ENCODE peak calls at places on chromosomes 3 and 15, in seven cellular contexts. F is stimulated activated naive CD4-positive, alpha-beta T cell treated with Interleukin-2 at 50 U/mL for 16 hours; V is COR-L47; J is GM20000; O is NCI-H1436 treated with DMSO at 0.1 percent for 48 hours; Q is OCI-LY7; A is astrocyte of the spinal cord. X is an unnamed sample.

GRCh38 chr3:33918357-33918756 is 119.9 kb downstream of the PDCD6IP start:
- DNase-seq in F (no peak), V (no peak), J (no peak), O (no peak), Q (no peak), A (peak), X (no peak)

GRCh38 chr3:60070366-60070765 is 1020.5 kb upstream of the CFAP20DC start:
- DNase-seq in F (no peak), V (no peak), J (no peak), O (no peak), Q (no peak), A (no peak), X (no peak)

GRCh38 chr3:172077197-172077734 is 37.9 kb downstream of the FNDC3B start:
- DNase-seq in F (no peak), V (no peak), J (no peak), O (no peak), Q (no peak), A (no peak), X (no peak)

GRCh38 chr15:62067448-62068044 is 769 bp downstream of the C2CD4A start:
- DNase-seq in F (peak), V (no peak), J (peak), O (no peak), Q (no peak), A (no peak), X (peak)

GRCh38 chr15:42270996-42271395 is 2.0 kb upstream of the GANC start:
- DNase-seq in F (no peak), V (no peak), J (no peak), O (no peak), Q (no peak), A (no peak), X (no peak)

GRCh38 chr3:81279481-81280273 is 481.8 kb downstream of the GBE1 start:
- DNase-seq in F (no peak), V (no peak), J (no peak), O (no peak), Q (no peak), A (no peak), X (no peak)

GRCh38 chr3:46930176-46930944 is 46.2 kb downstream of the CCDC12 start:
- DNase-seq in F (no peak), V (no peak), J (no peak), O (no peak), Q (peak), A (peak), X (no peak)

GRCh38 chr3:134090031-134090430 is 60.3 kb upstream of the SLCO2A1 start:
- DNase-seq in F (no peak), V (no peak), J (no peak), O (no peak), Q (no peak), A (no peak), X (no peak)

GRCh38 chr15:50879016-50879415 is 29.5 kb upstream of the AP4E1 start:
- DNase-seq in F (no peak), V (no peak), J (no peak), O (no peak), Q (peak), A (no peak), X (no peak)

GRCh38 chr3:48467473-48468267 is 21.1 kb downstream of the ATRIP start:
- DNase-seq in F (no peak), V (no peak), J (no peak), O (no peak), Q (no peak), A (no peak), X (no peak)

GRCh38 chr3:77039606-77040553 is at the start of gene ROBO2:
- DNase-seq in F (no peak), V (peak), J (no peak), O (no peak), Q (no peak), A (peak), X (peak)

GRCh38 chr3:13707456-13707855 is 158.5 kb downstream of the FBLN2 start:
- DNase-seq in F (no peak), V (no peak), J (no peak), O (no peak), Q (no peak), A (no peak), X (no peak)

GRCh38 chr3:120451670-120452220 is 953 bp upstream of the FSTL1 start:
- DNase-seq in F (no peak), V (no peak), J (peak), O (no peak), Q (no peak), A (no peak), X (no peak)

GRCh38 chr15:24954783-24955548 is at the start of the genes SNRPN and SNURF:
- DNase-seq in F (peak), V (peak), J (peak), O (no peak), Q (no peak), A (peak), X (peak)

GRCh38 chr15:57060799-57061198 is 142.4 kb downstream of the TCF12 start:
- DNase-seq in F (no peak), V (no peak), J (no peak), O (no peak), Q (no peak), A (peak), X (peak)

GRCh38 chr3:62164746-62165145 is 208.6 kb downstream of the FEZF2 start:
- DNase-seq in F (no peak), V (no peak), J (no peak), O (no peak), Q (no peak), A (no peak), X (no peak)

GRCh38 chr3:142319094-142319493 is 93.7 kb upstream of the GK5 start:
- DNase-seq in F (no peak), V (no peak), J (no peak), O (no peak), Q (no peak), A (peak), X (peak)

GRCh38 chr15:49860101-49860500 is 239.3 kb downstream of the DTWD1 start:
- DNase-seq in F (no peak), V (no peak), J (no peak), O (no peak), Q (no peak), A (peak), X (no peak)

GRCh38 chr15:100009372-100009771 is 276.1 kb upstream of the LYSMD4 start:
- DNase-seq in F (no peak), V (no peak), J (no peak), O (no peak), Q (no peak), A (no peak), X (no peak)

GRCh38 chr15:84772467-84772866 is 24.1 kb downstream of the ZNF592 start:
- DNase-seq in F (no peak), V (no peak), J (no peak), O (no peak), Q (no peak), A (no peak), X (no peak)

GRCh38 chr3:107904536-107905066 is 186.2 kb downstream of the CD47 start:
- DNase-seq in F (no peak), V (no peak), J (no peak), O (no peak), Q (no peak), A (no peak), X (no peak)

GRCh38 chr3:120429921-120430361 is 20.9 kb downstream of the FSTL1 start:
- DNase-seq in F (no peak), V (no peak), J (no peak), O (no peak), Q (no peak), A (peak), X (no peak)

GRCh38 chr15:62163847-62164499 is 1.1 kb downstream of the C2CD4B start:
- DNase-seq in F (no peak), V (no peak), J (no peak), O (no peak), Q (no peak), A (no peak), X (peak)

GRCh38 chr3:29683306-29683993 is 402.6 kb downstream of the RBMS3 start:
- DNase-seq in F (no peak), V (no peak), J (no peak), O (no peak), Q (no peak), A (peak), X (peak)

GRCh38 chr15:43928152-43928551 is 101.3 kb downstream of the WDR76 start:
- DNase-seq in F (no peak), V (no peak), J (no peak), O (no peak), Q (no peak), A (no peak), X (no peak)

GRCh38 chr3:114294940-114295480 is 1.2 kb downstream of the TIGIT start:
- DNase-seq in F (peak), V (no peak), J (no peak), O (no peak), Q (no peak), A (no peak), X (no peak)

GRCh38 chr3:52743721-52744120 is 27.0 kb downstream of the NEK4 start:
- DNase-seq in F (no peak), V (no peak), J (no peak), O (no peak), Q (no peak), A (no peak), X (no peak)

GRCh38 chr3:141680620-141681389 is 57.3 kb upstream of the RNF7 start:
- DNase-seq in F (no peak), V (peak), J (no peak), O (peak), Q (no peak), A (peak), X (peak)

GRCh38 chr15:28944696-28945300 is 59.0 kb downstream of the APBA2 start:
- DNase-seq in F (no peak), V (no peak), J (no peak), O (no peak), Q (no peak), A (no peak), X (no peak)

GRCh38 chr3:46056686-46057085 is 29.4 kb upstream of the XCR1 start:
- DNase-seq in F (no peak), V (no peak), J (no peak), O (no peak), Q (no peak), A (no peak), X (no peak)

GRCh38 chr3:38579146-38579545 is 70.3 kb downstream of the SCN5A start:
- DNase-seq in F (no peak), V (no peak), J (no peak), O (no peak), Q (no peak), A (peak), X (peak)

GRCh38 chr3:118942651-118943050 is 92.0 kb downstream of the IGSF11 start:
- DNase-seq in F (no peak), V (no peak), J (no peak), O (no peak), Q (no peak), A (no peak), X (no peak)

GRCh38 chr15:74635228-74635627 is 19.6 kb downstream of the CLK3 start:
- DNase-seq in F (peak), V (peak), J (peak), O (no peak), Q (peak), A (peak), X (peak)

GRCh38 chr15:99435138-99435695 is 130.6 kb upstream of the MEF2A start:
- DNase-seq in F (no peak), V (peak), J (no peak), O (no peak), Q (peak), A (no peak), X (no peak)